ENCODE peak calls at places on chromosomes 16 and 17, in four cellular contexts. E is NCI-H1105 treated with DMSO at 0.1 percent for 48 hours, V is T-cell, O is HS-5. N is an unnamed sample.

GRCh38 chr16:80467961-80468360 is 72.8 kb upstream of the DYNLRB2 start:
- DNase-seq in E (no peak), V (no peak), O (no peak), N (no peak)

GRCh38 chr17:44655983-44656700 is at the start of gene MEIOC:
- DNase-seq in E (peak; percentile 12), V (no peak), O (no peak), N (no peak)

GRCh38 chr17:74859439-74860228 is at the start of gene GRIN2C:
- DNase-seq in E (peak; percentile 4), V (no peak), O (no peak), N (peak; percentile 16)

GRCh38 chr16:3444032-3444388 is 530 bp downstream of the NAA60 start:
- DNase-seq in E (no peak), V (peak; percentile 17), O (peak; percentile 26), N (peak; percentile 31)

GRCh38 chr17:62750502-62751349 is 57.4 kb downstream of the MARCHF10 start:
- DNase-seq in E (no peak), V (no peak), O (no peak), N (no peak)

GRCh38 chr17:4161179-4161559 is 18.2 kb downstream of the CYB5D2 start:
- DNase-seq in E (no peak), V (no peak), O (peak; percentile 22), N (no peak)

GRCh38 chr17:79391808-79392233 is 219.0 kb downstream of the RBFOX3 start:
- DNase-seq in E (peak; percentile 63), V (peak; percentile 56), O (peak; percentile 35), N (peak; percentile 53)

GRCh38 chr17:40345161-40346034 is 19.1 kb downstream of the GJD3 start:
- DNase-seq in E (no peak), V (no peak), O (no peak), N (peak; percentile 29)

GRCh38 chr16:57939872-57940224 is 31.1 kb downstream of the CNGB1 start:
- DNase-seq in E (no peak), V (no peak), O (no peak), N (no peak)

GRCh38 chr16:29834079-29834478 is 13.8 kb downstream of the MVP start:
- DNase-seq in E (no peak), V (no peak), O (no peak), N (no peak)

GRCh38 chr17:2047590-2047989 is 5.8 kb downstream of the OVCA2 start:
- DNase-seq in E (no peak), V (no peak), O (no peak), N (no peak)

GRCh38 chr17:65633146-65633881 is 71.9 kb upstream of the AXIN2 start:
- DNase-seq in E (peak; percentile 9), V (no peak), O (no peak), N (no peak)

GRCh38 chr17:80261159-80261894 is 675 bp downstream of the RNF213 start:
- DNase-seq in E (peak; percentile 26), V (peak; percentile 66), O (no peak), N (peak; percentile 84)

GRCh38 chr17:80922580-80923160 is 69.0 kb upstream of the CHMP6 start:
- DNase-seq in E (no peak), V (no peak), O (no peak), N (no peak)

GRCh38 chr16:69781118-69781517 is 19.0 kb downstream of the WWP2 start:
- DNase-seq in E (no peak), V (no peak), O (no peak), N (no peak)

N was measured in CD8-positive, alpha-beta memory T cell.